ENCODE peak calls at places on chromosomes 16 and 17, in four cellular contexts. One of them, this sample, is unnamed.

GRCh38 chr17:42562845-42563509 is 1.0 kb downstream of the COASY start:
- DNase-seq in tibial artery: no peak
- DNase-seq in psoas muscle: peak
- DNase-seq in mesothelial cell of epicardium: no peak
- DNase-seq in this sample: no peak

GRCh38 chr16:23584186-23585076 is 11.7 kb downstream of the NDUFAB1 start:
- DNase-seq in mesothelial cell of epicardium: no peak
- DNase-seq in psoas muscle: no peak
- DNase-seq in tibial artery: no peak
- DNase-seq in this sample: no peak

GRCh38 chr16:75928295-75928694 is 202.0 kb upstream of the CPHXL start:
- DNase-seq in tibial artery: no peak
- DNase-seq in psoas muscle: no peak
- DNase-seq in mesothelial cell of epicardium: no peak
- DNase-seq in this sample: no peak

GRCh38 chr17:48970224-48970623 is 1.8 kb upstream of the GIP start:
- DNase-seq in mesothelial cell of epicardium: peak
- DNase-seq in tibial artery: no peak
- DNase-seq in psoas muscle: no peak
- DNase-seq in this sample: no peak

GRCh38 chr17:51191895-51192294 is 25.7 kb downstream of the NME2 start:
- DNase-seq in psoas muscle: no peak
- DNase-seq in tibial artery: no peak
- DNase-seq in mesothelial cell of epicardium: no peak
- DNase-seq in this sample: no peak

GRCh38 chr17:7587831-7588230 is 2.1 kb downstream of the SOX15 start:
- DNase-seq in psoas muscle: peak
- DNase-seq in mesothelial cell of epicardium: no peak
- DNase-seq in tibial artery: no peak
- DNase-seq in this sample: no peak

GRCh38 chr17:42845918-42846593 is 1.7 kb downstream of the AOC2 start:
- DNase-seq in mesothelial cell of epicardium: no peak
- DNase-seq in tibial artery: no peak
- DNase-seq in psoas muscle: no peak
- DNase-seq in this sample: no peak

GRCh38 chr17:70552230-70552981 is 383.1 kb downstream of the KCNJ2 start:
- DNase-seq in mesothelial cell of epicardium: no peak
- DNase-seq in psoas muscle: no peak
- DNase-seq in tibial artery: no peak
- DNase-seq in this sample: no peak

GRCh38 chr16:77414752-77415231 is 20.0 kb downstream of the ADAMTS18 start:
- DNase-seq in mesothelial cell of epicardium: no peak
- DNase-seq in tibial artery: no peak
- DNase-seq in psoas muscle: no peak
- DNase-seq in this sample: no peak

GRCh38 chr16:69906838-69907301 is 44.3 kb upstream of the CLEC18A start:
- DNase-seq in psoas muscle: no peak
- DNase-seq in tibial artery: no peak
- DNase-seq in mesothelial cell of epicardium: no peak
- DNase-seq in this sample: no peak

GRCh38 chr17:41648411-41649195 is 24.2 kb upstream of the KRT17 start:
- DNase-seq in tibial artery: peak
- DNase-seq in psoas muscle: peak
- DNase-seq in mesothelial cell of epicardium: peak
- DNase-seq in this sample: peak

GRCh38 chr17:72151565-72152391 is 31.0 kb downstream of the SOX9 start:
- DNase-seq in mesothelial cell of epicardium: no peak
- DNase-seq in psoas muscle: peak
- DNase-seq in tibial artery: no peak
- DNase-seq in this sample: no peak

GRCh38 chr17:17395885-17396284 is 80.9 kb upstream of the MED9 start:
- DNase-seq in mesothelial cell of epicardium: no peak
- DNase-seq in tibial artery: no peak
- DNase-seq in psoas muscle: peak
- DNase-seq in this sample: no peak

GRCh38 chr16:70481929-70482536 is 27.6 kb downstream of the FCSK start:
- DNase-seq in mesothelial cell of epicardium: no peak
- DNase-seq in tibial artery: no peak
- DNase-seq in psoas muscle: no peak
- DNase-seq in this sample: no peak

GRCh38 chr16:17342031-17342430 is 128.7 kb downstream of the XYLT1 start:
- DNase-seq in tibial artery: peak
- DNase-seq in mesothelial cell of epicardium: no peak
- DNase-seq in psoas muscle: no peak
- DNase-seq in this sample: no peak

GRCh38 chr17:83124871-83125514 is 45.6 kb downstream of the METRNL start:
- DNase-seq in mesothelial cell of epicardium: no peak
- DNase-seq in tibial artery: peak
- DNase-seq in psoas muscle: peak
- DNase-seq in this sample: no peak

DNA sequence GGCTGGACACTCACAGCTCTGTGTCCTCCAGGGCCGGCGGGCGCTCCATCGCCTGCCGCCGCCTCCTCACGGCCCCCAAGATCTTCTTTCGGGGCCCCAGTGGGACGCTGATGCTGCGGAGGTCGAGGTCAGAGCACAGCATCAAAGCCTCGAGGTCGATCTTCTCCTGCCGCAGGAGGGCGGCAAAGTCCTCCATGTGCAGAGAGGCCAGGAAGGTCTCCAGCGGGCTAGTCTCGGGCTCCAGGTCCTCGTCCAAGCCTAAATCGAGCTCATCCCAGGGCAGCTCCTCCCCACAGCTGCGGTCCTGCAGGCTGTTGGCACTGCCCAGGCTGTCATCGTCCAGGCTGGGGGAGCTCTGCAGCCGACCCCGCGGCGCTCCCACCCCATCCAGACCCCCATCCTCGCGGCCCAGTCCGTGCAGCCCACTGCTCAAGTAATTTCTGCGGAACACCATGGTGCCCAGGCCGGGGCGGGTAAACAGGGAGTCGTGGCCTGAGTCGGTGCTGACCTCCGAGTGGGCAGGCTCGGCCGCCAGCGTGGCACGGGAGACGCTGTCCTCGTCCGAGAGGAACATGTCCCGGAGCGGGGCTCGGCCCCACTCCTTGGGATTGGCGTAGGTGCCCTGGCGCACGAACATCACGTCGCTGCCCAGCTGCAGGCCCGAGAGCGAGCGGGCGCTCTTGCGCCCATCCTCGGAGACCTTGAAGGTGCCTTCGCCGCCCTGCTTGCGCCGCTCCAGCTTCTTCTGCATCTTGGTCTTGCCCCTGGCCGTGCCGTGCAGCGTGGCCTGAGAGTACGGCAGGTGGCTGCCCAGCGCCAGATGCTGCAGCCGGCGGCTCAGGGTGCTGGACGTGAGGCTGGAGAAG is 3.4 kb downstream of the USH1G start:
- DNase-seq in tibial artery: no peak
- DNase-seq in mesothelial cell of epicardium: no peak
- DNase-seq in psoas muscle: no peak
- DNase-seq in this sample: no peak
- TF ChIP-seq CTCF in tibial artery: no peak
- TF ChIP-seq CTCF in mesothelial cell of epicardium: no peak
- TF ChIP-seq CTCF in psoas muscle: peak
- TF ChIP-seq CTCF in this sample: no peak

DNA sequence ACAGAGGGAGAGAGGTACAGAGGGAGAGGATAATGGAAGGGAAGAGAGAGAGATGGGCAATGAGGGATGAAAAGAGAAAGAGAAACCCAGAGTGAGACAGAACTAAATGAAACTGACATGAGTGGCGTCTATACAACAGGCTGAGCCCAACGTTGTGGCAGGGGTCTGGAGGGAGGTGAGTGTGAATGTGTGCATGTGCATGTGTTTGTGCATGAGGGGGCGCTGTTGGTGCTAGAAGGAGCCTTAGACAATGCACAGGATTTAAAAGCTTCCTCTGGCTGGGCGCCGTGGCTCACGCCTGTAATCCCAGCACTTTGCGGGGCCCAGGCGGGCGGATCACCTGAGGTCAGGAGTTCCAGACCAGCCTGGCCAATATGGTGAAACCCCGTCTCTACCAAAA is 454.8 kb upstream of the CDH11 start:
- DNase-seq in psoas muscle: no peak
- DNase-seq in mesothelial cell of epicardium: no peak
- DNase-seq in tibial artery: no peak
- DNase-seq in this sample: no peak
- TF ChIP-seq CTCF in psoas muscle: no peak
- TF ChIP-seq CTCF in mesothelial cell of epicardium: no peak
- TF ChIP-seq CTCF in tibial artery: no peak
- TF ChIP-seq CTCF in this sample: no peak

GRCh38 chr16:22198547-22199293 is 7.4 kb upstream of the EEF2K start:
- DNase-seq in mesothelial cell of epicardium: no peak
- DNase-seq in psoas muscle: no peak
- DNase-seq in tibial artery: no peak
- DNase-seq in this sample: no peak
- TF ChIP-seq CTCF in mesothelial cell of epicardium: no peak
- TF ChIP-seq CTCF in psoas muscle: no peak
- TF ChIP-seq CTCF in tibial artery: no peak
- TF ChIP-seq CTCF in this sample: no peak

GRCh38 chr16:19075511-19075910 is 8.1 kb downstream of the COQ7 start:
- DNase-seq in psoas muscle: no peak
- DNase-seq in mesothelial cell of epicardium: no peak
- DNase-seq in tibial artery: no peak
- DNase-seq in this sample: no peak
- TF ChIP-seq CTCF in psoas muscle: no peak
- TF ChIP-seq CTCF in mesothelial cell of epicardium: no peak
- TF ChIP-seq CTCF in tibial artery: no peak
- TF ChIP-seq CTCF in this sample: no peak

DNA sequence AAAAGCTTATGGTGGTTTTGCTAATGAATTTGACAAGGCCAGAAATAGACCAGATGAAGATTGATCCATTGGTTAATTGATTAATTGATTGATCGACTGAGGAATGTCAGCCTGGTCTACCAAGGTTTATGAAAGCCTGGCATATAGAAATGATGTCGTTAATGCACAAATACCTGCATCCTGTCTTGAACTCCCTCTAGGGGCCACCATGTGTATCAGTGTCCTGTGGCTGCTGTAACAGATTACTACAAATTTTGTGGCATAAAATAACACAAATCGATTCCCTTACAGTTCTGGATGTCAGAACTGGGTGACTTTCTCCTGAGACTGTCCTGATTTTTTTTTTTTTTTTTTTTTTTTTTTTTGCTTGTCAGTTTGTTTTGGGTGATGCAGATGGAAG is 553.2 kb downstream of the MAF start:
- DNase-seq in psoas muscle: no peak
- DNase-seq in tibial artery: no peak
- DNase-seq in mesothelial cell of epicardium: no peak
- DNase-seq in this sample: no peak
- TF ChIP-seq CTCF in psoas muscle: peak
- TF ChIP-seq CTCF in tibial artery: no peak
- TF ChIP-seq CTCF in mesothelial cell of epicardium: peak
- TF ChIP-seq CTCF in this sample: peak

This sample was measured in natural killer cell.